ENCODE peak calls at places on chromosomes 1 and 21, in seven cellular contexts. S is lower lobe of right lung, N is T follicular helper cell, T is EL, M is AG04450, O is hepatic stellate cell, E is omental fat pad. R is an unnamed sample.

GRCh38 chr1:59332983-59333382 is 36.1 kb downstream of the FGGY start:
- DNase-seq in S (no peak), N (no peak), T (peak; percentile 66), M (no peak), O (no peak), E (no peak), R (peak; percentile 83)

GRCh38 chr21:32539378-32539777 is 45.9 kb downstream of the TCP10L start:
- DNase-seq in S (no peak), N (no peak), T (no peak), M (no peak), O (no peak), E (no peak), R (peak; percentile 81)

GRCh38 chr1:205321109-205321958 is at the start of gene NUAK2:
- DNase-seq in S (peak; percentile 97), N (peak; percentile 82), T (peak; percentile 94), M (peak; percentile 61), O (peak; percentile 95), E (peak; percentile 74), R (peak; percentile 96)

GRCh38 chr1:247357781-247358211 is 26.1 kb upstream of the ZNF496 start:
- DNase-seq in S (no peak), N (no peak), T (peak; percentile 75), M (peak; percentile 37), O (no peak), E (no peak), R (no peak)

GRCh38 chr1:180117764-180118116 is 36.9 kb upstream of the QSOX1 start:
- DNase-seq in S (no peak), N (no peak), T (peak; percentile 89), M (no peak), O (peak; percentile 76), E (no peak), R (no peak)

GRCh38 chr1:115545791-115546733 is 95.7 kb upstream of the VANGL1 start:
- DNase-seq in S (no peak), N (no peak), T (peak; percentile 98), M (peak; percentile 83), O (peak; percentile 85), E (peak; percentile 22), R (no peak)

GRCh38 chr1:70910013-70910412 is 137.6 kb downstream of the PTGER3 start:
- DNase-seq in S (no peak), N (no peak), T (no peak), M (no peak), O (no peak), E (no peak), R (no peak)

GRCh38 chr1:214857716-214858115 is 224.8 kb upstream of the KCNK2 start:
- DNase-seq in S (no peak), N (no peak), T (peak; percentile 48), M (no peak), O (no peak), E (no peak), R (no peak)

GRCh38 chr1:58047265-58047858 is 499.2 kb downstream of the OMA1 start:
- DNase-seq in S (no peak), N (no peak), T (peak; percentile 15), M (no peak), O (peak; percentile 11), E (no peak), R (no peak)

GRCh38 chr1:2226525-2227340 is 1.4 kb upstream of the SKI start:
- DNase-seq in S (peak; percentile 63), N (no peak), T (no peak), M (no peak), O (peak; percentile 50), E (no peak), R (no peak)

GRCh38 chr1:205512059-205513045 is 7.9 kb downstream of the CDK18 start:
- DNase-seq in S (no peak), N (no peak), T (peak; percentile 68), M (no peak), O (peak; percentile 56), E (no peak), R (no peak)

GRCh38 chr1:70779571-70779970 is 268.0 kb downstream of the PTGER3 start:
- DNase-seq in S (no peak), N (no peak), T (peak; percentile 93), M (no peak), O (peak; percentile 37), E (no peak), R (no peak)

GRCh38 chr1:111484391-111484790 is 10.6 kb downstream of the C1orf162 start:
- DNase-seq in S (no peak), N (no peak), T (no peak), M (no peak), O (no peak), E (no peak), R (peak; percentile 64)